ENCODE peak calls at places on chromosomes 1 and 21, in four cellular contexts. W is AG04450, C is RWPE1, I is H9. J is an unnamed sample.

GRCh38 chr1:48725331-48725730 is 51.4 kb downstream of the BEND5 start:
- DNase-seq in W (no peak), C (no peak), I (no peak), J (no peak)

GRCh38 chr1:243343970-243344749 is 88.3 kb downstream of the SDCCAG8 start:
- DNase-seq in W (no peak), C (peak), I (no peak), J (no peak)

GRCh38 chr21:39837861-39838359 is 29.3 kb upstream of the PCP4 start:
- DNase-seq in W (no peak), C (no peak), I (no peak), J (no peak)

GRCh38 chr1:56330400-56331026 is 248.8 kb downstream of the PLPP3 start:
- DNase-seq in W (peak), C (peak), I (no peak), J (no peak)

GRCh38 chr1:47030170-47030805 is 6.8 kb downstream of the CYP4X1 start:
- DNase-seq in W (no peak), C (no peak), I (no peak), J (no peak)

GRCh38 chr21:28212056-28212455 is 780.6 kb downstream of the LTN1 start:
- DNase-seq in W (no peak), C (no peak), I (no peak), J (no peak)

GRCh38 chr1:212368073-212368484 is 46.6 kb downstream of the PACC1 start:
- DNase-seq in W (peak), C (peak), I (peak), J (peak)

GRCh38 chr1:55073187-55073916 is 34.0 kb downstream of the PCSK9 start:
- DNase-seq in W (no peak), C (no peak), I (no peak), J (no peak)

GRCh38 chr1:8078176-8078671 is 52.1 kb upstream of the ERRFI1 start:
- DNase-seq in W (no peak), C (peak), I (no peak), J (no peak)

DNA sequence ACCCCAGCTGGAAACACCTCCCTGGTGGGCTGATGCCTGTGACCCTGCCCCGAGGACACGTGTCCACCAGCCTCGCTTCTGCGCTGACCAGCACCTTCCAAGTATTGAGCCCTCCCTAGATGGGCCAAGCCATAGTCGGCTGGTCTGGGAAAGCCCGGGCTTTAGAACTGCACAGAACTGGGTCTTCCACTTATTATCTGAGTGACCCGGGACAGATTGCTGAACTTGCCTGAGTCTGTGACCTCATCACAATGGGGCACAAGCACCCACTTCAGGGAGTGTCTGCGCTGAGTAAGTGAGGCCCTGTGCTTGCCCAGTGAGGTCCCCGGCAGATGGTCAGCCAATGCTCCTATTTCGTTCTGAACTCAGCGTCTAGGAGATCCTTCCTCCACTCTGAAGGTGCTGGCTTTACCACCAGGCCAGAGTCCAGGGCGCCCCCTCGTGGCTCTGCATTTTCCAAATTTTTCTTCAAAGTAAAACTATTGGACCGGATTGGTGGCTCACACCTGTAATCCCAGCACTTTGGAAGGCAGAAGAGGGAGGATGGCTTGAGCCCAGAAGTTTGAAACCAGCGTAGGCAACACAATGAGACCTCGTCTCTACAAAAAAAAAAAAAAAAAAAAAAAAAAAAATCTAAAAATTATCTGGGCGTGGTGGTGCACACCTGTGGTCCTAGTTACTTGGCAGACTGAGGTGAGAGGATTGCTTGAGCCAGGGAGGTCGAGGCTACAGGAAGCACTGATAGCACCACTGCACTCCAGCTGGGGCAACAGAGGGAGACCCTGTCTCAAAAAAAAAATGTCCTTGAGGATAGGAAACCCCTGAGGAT is 61.8 kb downstream of the FCRL5 start:
- DNase-seq in W (no peak), C (peak), I (peak), J (peak)
- TF ChIP-seq CTCF in W (peak), C (peak), I (peak), J (peak)

DNA sequence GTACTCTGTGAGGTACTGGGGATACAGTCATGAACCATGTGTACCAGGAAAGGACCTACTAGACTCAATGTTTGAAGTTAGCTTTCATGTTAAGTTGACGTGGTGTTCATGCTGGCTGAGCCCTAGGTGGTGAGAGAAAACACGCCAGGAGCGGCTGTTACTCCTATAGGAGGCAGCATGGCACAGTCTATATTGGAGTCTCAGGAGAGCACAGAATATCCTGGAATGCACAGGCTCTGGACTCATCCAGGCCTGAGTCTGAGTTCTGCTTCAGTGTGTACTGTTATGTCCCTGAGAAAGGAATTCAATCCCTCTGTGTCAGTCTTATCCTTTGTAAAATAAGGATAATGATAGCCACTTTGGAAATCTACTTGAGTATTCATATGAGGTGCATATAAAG is 41.2 kb downstream of the DPT start:
- DNase-seq in W (no peak), C (no peak), I (no peak), J (peak)
- TF ChIP-seq CTCF in W (no peak), C (no peak), I (peak), J (no peak)

GRCh38 chr1:157152510-157152909 is 14.3 kb upstream of the ETV3 start:
- DNase-seq in W (no peak), C (no peak), I (no peak), J (no peak)

GRCh38 chr1:157153743-157154142 is 15.5 kb upstream of the ETV3 start:
- DNase-seq in W (no peak), C (no peak), I (no peak), J (no peak)

GRCh38 chr1:157150631-157151030 is 12.4 kb upstream of the ETV3 start:
- DNase-seq in W (no peak), C (no peak), I (no peak), J (no peak)

GRCh38 chr1:157151068-157151467 is 12.9 kb upstream of the ETV3 start:
- DNase-seq in W (no peak), C (no peak), I (no peak), J (no peak)

DNA sequence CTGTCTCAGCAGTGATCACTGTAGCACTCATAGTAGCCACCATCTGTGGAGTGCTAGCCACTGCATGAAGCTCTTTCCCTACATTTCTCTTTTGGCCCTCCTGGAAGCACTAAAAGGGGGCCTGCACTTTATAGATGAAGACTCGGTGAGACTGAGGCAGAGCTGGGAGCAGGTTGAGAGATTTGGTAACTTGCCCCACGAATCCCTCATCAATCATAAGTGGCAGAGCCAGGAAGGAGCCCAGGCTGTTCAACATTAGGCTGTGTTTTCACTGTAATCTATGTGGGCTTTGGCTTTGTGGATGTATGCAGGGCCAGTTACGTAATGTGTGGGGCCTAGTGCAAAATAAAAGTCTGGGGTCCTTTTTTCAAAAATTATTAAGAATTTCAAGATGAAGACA is 13.3 kb upstream of the ETV3 start:
- DNase-seq in W (no peak), C (no peak), I (no peak), J (no peak)
- TF ChIP-seq CTCF in W (no peak), C (no peak), I (no peak), J (no peak)

GRCh38 chr1:225567789-225568188 is 85.1 kb downstream of the ENAH start:
- DNase-seq in W (no peak), C (no peak), I (no peak), J (no peak)
- TF ChIP-seq CTCF in W (peak), C (no peak), I (peak), J (no peak)